ENCODE peak calls at places on chromosomes 7 and 10, in nine cellular contexts. T, M, D, C, K, J, F, G and L are unnamed samples.

GRCh38 chr10:78231930-78232329 is 198.3 kb downstream of the RPS24 start:
- DNase-seq in J (no peak), C (no peak), G (peak; percentile 68), D (no peak), K (peak; percentile 52), F (no peak), T (no peak), M (no peak), L (no peak)

GRCh38 chr10:11404931-11405330 is 206.5 kb downstream of the USP6NL start:
- DNase-seq in F (no peak), M (no peak), T (no peak), G (no peak), J (no peak), D (no peak), K (peak; percentile 29), C (no peak), L (no peak)

GRCh38 chr10:111034598-111035310 is 42.1 kb upstream of the ADRA2A start:
- DNase-seq in D (no peak), M (no peak), F (peak; percentile 42), K (peak; percentile 43), T (no peak), C (no peak), J (no peak), G (peak; percentile 51), L (no peak)

GRCh38 chr7:136549756-136550155 is 318.7 kb upstream of the CHRM2 start:
- DNase-seq in J (no peak), D (no peak), G (no peak), M (no peak), C (no peak), T (no peak), K (no peak), F (no peak), L (no peak)

GRCh38 chr10:122551450-122551849 is 9.1 kb upstream of the DMBT1 start:
- DNase-seq in J (no peak), K (no peak), T (no peak), F (no peak), G (no peak), M (no peak), D (no peak), C (no peak), L (no peak)

GRCh38 chr10:128744092-128744491 is 617.9 kb upstream of the MKI67 start:
- DNase-seq in G (no peak), F (no peak), D (no peak), K (no peak), M (no peak), C (no peak), J (no peak), T (no peak), L (no peak)

GRCh38 chr7:74320645-74321178 is 31.5 kb downstream of the CLIP2 start:
- DNase-seq in D (no peak), G (no peak), K (no peak), C (no peak), M (no peak), T (peak; percentile 45), F (no peak), J (no peak), L (no peak)

GRCh38 chr7:69374036-69374420 is 224.2 kb upstream of the AUTS2 start:
- DNase-seq in M (no peak), J (no peak), T (no peak), F (no peak), C (no peak), G (peak; percentile 60), D (no peak), K (peak; percentile 70), L (no peak)

GRCh38 chr10:132441818-132442217 is 44.8 kb downstream of the PWWP2B start:
- DNase-seq in G (no peak), K (no peak), J (no peak), T (no peak), M (no peak), D (no peak), C (no peak), F (no peak), L (peak; percentile 41)

GRCh38 chr10:132443998-132444876 is 47.2 kb downstream of the PWWP2B start:
- DNase-seq in T (no peak), F (no peak), J (no peak), C (no peak), D (no peak), K (peak; percentile 27), M (no peak), G (no peak), L (peak; percentile 68)

GRCh38 chr10:132444877-132445351 is 47.9 kb downstream of the PWWP2B start:
- DNase-seq in C (no peak), K (no peak), J (no peak), G (no peak), T (no peak), F (no peak), D (no peak), M (no peak), L (peak; percentile 58)

GRCh38 chr10:132442636-132443035 is 45.6 kb downstream of the PWWP2B start:
- DNase-seq in G (no peak), J (no peak), F (no peak), K (no peak), D (no peak), T (no peak), M (no peak), C (no peak), L (peak; percentile 77)

DNA sequence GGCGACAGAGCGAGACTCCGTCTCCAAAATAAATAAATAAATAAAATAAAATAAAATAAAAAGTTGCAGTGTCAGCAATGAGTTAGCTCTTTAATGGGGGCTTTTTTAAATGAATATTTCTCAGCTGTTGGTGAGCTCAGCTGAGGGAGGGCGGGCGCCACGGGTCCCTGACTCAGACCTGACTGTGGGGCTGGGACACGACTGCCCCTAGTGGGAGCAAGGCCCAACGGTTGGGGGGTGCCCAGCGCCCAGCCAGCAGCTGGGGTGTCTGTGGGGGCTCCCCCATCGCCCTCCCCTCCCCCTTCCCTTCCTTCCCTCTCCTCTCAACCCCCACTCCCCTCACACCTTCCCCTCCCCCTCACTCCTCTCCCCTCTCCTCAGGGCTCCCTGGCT is 46.6 kb downstream of the PWWP2B start:
- DNase-seq in C (no peak), F (no peak), T (peak; percentile 77), K (peak; percentile 50), G (peak; percentile 86), J (no peak), M (no peak), D (peak; percentile 79), L (peak; percentile 89)
- H3K4me1 ChIP-seq in C (no peaks in the 10 kb centered on the region), F (peaks cover 8% of the 10 kb centered on the region), T (peaks cover 19% of the 10 kb centered on the region), K (peaks cover 20% of the 10 kb centered on the region), G (no peaks in the 10 kb centered on the region), J (peaks cover 17% of the 10 kb centered on the region), M (peaks cover 29% of the 10 kb centered on the region), D (peaks cover 46% of the 10 kb centered on the region), L (no peaks in the 10 kb centered on the region)

GRCh38 chr7:106966121-106966520 is 78.4 kb upstream of the PRKAR2B start:
- DNase-seq in M (no peak), G (peak; percentile 8), T (no peak), F (no peak), D (no peak), C (no peak), K (no peak), J (no peak), L (no peak)

GRCh38 chr7:106964455-106964854 is 80.0 kb upstream of the PRKAR2B start:
- DNase-seq in T (no peak), D (no peak), C (no peak), G (no peak), J (no peak), F (no peak), M (no peak), K (no peak), L (no peak)

GRCh38 chr7:106962751-106963150 is 81.8 kb upstream of the PRKAR2B start:
- DNase-seq in T (no peak), J (no peak), D (no peak), C (no peak), K (no peak), F (no peak), M (no peak), G (no peak), L (no peak)

GRCh38 chr7:106968160-106968559 is 76.3 kb upstream of the PRKAR2B start:
- DNase-seq in T (no peak), C (no peak), D (no peak), M (no peak), K (no peak), G (no peak), J (no peak), F (no peak), L (no peak)
- H3K4me1 ChIP-seq in T (no peaks in the 10 kb centered on the region), C (no peaks in the 10 kb centered on the region), D (peaks cover 6% of the 10 kb centered on the region), M (no peaks in the 10 kb centered on the region), K (no peaks in the 10 kb centered on the region), G (no peaks in the 10 kb centered on the region), J (no peaks in the 10 kb centered on the region), F (no peaks in the 10 kb centered on the region), L (no peaks in the 10 kb centered on the region)

DNA sequence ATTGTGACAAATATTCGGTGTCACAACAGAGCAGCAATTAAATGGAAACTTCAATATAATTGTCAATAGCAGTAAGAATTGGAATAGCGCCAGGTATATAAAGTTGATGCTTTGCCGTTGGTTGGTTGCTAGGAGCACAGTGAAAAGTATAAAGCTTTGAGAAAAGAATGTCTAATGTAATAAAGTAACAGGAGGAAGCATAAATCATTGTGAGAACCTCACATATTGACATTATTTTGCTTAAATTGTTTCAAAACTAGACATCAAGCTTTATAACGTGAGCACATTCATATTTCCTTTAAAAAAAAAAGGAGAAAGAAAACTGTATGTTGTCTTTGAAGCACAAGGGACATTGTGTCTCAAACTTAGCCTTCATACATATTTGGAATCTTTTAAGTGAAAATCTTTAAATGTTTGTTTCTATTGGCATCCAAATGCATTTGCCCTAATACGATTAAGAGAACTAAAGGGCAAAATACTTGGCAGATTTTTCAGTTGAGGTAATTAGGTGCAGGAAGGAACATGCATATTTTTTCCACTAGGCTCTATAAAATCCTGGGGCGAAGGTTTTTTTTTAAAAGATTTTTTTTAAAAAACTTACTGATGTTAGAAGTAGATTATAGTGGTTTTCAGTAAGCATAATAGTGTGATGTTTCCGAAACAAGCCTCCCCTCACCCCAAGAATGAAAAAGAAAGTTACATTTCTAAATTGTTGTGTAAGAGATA is 92.3 kb downstream of the ARID5B start:
- DNase-seq in F (no peak), T (no peak), D (no peak), C (no peak), M (no peak), J (no peak), G (peak; percentile 59), K (peak; percentile 58), L (no peak)
- H3K4me1 ChIP-seq in F (peaks cover 20% of the 10 kb centered on the region), T (peaks cover 25% of the 10 kb centered on the region), D (peaks cover 34% of the 10 kb centered on the region), C (peaks cover 17% of the 10 kb centered on the region), M (peaks cover 51% of the 10 kb centered on the region), J (no peaks in the 10 kb centered on the region), G (peaks cover 29% of the 10 kb centered on the region), K (no peaks in the 10 kb centered on the region), L (peaks cover 11% of the 10 kb centered on the region)

GRCh38 chr10:71266918-71267442 is 52.1 kb upstream of the SLC29A3 start:
- DNase-seq in D (no peak), F (no peak), T (no peak), M (no peak), K (no peak), G (peak; percentile 43), C (no peak), J (no peak), L (no peak)

GRCh38 chr10:71266147-71266917 is 52.7 kb upstream of the SLC29A3 start:
- DNase-seq in K (peak; percentile 93), G (peak; percentile 70), T (peak; percentile 76), F (no peak), C (peak; percentile 44), M (peak; percentile 92), D (no peak), J (peak; percentile 65), L (peak; percentile 90)

GRCh38 chr10:71265618-71266146 is 53.3 kb downstream of the UNC5B start:
- DNase-seq in K (no peak), F (no peak), G (no peak), J (no peak), M (no peak), C (no peak), D (no peak), T (no peak), L (no peak)

GRCh38 chr10:71264345-71265200 is 52.2 kb downstream of the UNC5B start:
- DNase-seq in J (no peak), C (no peak), G (no peak), M (no peak), F (no peak), T (no peak), D (no peak), K (no peak), L (no peak)

DNA sequence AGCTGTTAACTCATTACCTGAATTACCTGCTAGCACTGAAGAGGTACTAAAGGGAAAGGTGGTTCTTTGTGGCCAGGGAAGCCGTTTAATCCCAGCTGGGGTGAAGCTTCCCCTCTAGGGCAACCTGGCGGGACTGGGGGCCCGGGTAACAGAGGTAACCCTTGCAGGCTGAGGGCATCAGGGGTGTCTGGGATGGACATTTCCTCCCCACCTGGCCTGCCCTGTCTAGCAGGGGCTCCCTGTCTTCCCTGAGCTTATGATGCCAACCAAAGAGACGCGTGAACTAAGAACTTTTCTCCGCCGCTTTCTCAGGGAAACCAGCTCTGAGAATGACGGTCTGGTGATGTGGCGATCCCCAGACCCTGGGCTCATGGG is 52.8 kb downstream of the UNC5B start:
- DNase-seq in M (no peak), D (no peak), G (no peak), T (no peak), K (no peak), C (no peak), F (no peak), J (no peak), L (no peak)
- H3K4me1 ChIP-seq in M (peaks cover 42% of the 10 kb centered on the region), D (peaks cover 16% of the 10 kb centered on the region), G (peaks cover 27% of the 10 kb centered on the region), T (peaks cover 47% of the 10 kb centered on the region), K (peaks cover 78% of the 10 kb centered on the region), C (peaks cover 10% of the 10 kb centered on the region), F (peaks cover 15% of the 10 kb centered on the region), J (no peaks in the 10 kb centered on the region), L (peaks cover 23% of the 10 kb centered on the region)